ENCODE peak calls at places on chromosomes 13 and 19, in four cellular contexts. D is fibroblast of pulmonary artery, C is brain microvascular endothelial cell, O is fibroblast of lung. B is an unnamed sample.
A peak's percentile ranks its signal among the peaks of the same experiment; 100 is the strongest.

GRCh38 chr13:101127741-101128353 is 288.5 kb downstream of the NALCN start:
- DNase-seq in D (peak; percentile 67), C (peak; percentile 48), O (peak; percentile 62), B (peak; percentile 61)

GRCh38 chr19:2207991-2208860 is 27.9 kb downstream of the PLEKHJ1 start:
- DNase-seq in D (peak; percentile 61), C (peak; percentile 78), O (peak; percentile 61), B (peak; percentile 74)

GRCh38 chr13:114260818-114261217 is 20.6 kb upstream of the UPF3A start:
- DNase-seq in D (no peak), C (no peak), O (no peak), B (no peak)

GRCh38 chr19:52690395-52691214 is 44.2 kb downstream of the ZNF611 start:
- DNase-seq in D (peak; percentile 94), C (peak; percentile 92), O (peak; percentile 91), B (peak; percentile 93)

GRCh38 chr19:47056416-47056815 is 8.0 kb upstream of the TMEM160 start:
- DNase-seq in D (no peak), C (no peak), O (no peak), B (no peak)

GRCh38 chr19:20397292-20397691 is 168.3 kb downstream of the ZNF737 start:
- DNase-seq in D (no peak), C (no peak), O (peak; percentile 3), B (no peak)

GRCh38 chr13:104015646-104016396 is 949.6 kb upstream of the SLC10A2 start:
- DNase-seq in D (peak; percentile 94), C (peak; percentile 94), O (peak; percentile 88), B (peak; percentile 8)

GRCh38 chr19:41541990-41542584 is 33.9 kb upstream of the CEACAM21 start:
- DNase-seq in D (peak; percentile 49), C (peak; percentile 24), O (peak; percentile 21), B (peak; percentile 34)

GRCh38 chr19:31316201-31316951 is 32.9 kb downstream of the TSHZ3 start:
- DNase-seq in D (peak; percentile 72), C (no peak), O (peak; percentile 82), B (peak; percentile 86)

GRCh38 chr19:15926484-15926883 is 7.8 kb downstream of the CYP4F11 start:
- DNase-seq in D (no peak), C (no peak), O (no peak), B (no peak)

GRCh38 chr13:105783261-105783660 is 752.2 kb downstream of the EFNB2 start:
- DNase-seq in D (no peak), C (no peak), O (no peak), B (no peak)

GRCh38 chr19:35555301-35556005 is 8.0 kb downstream of the ATP4A start:
- DNase-seq in D (peak; percentile 36), C (no peak), O (peak; percentile 24), B (peak; percentile 52)

GRCh38 chr19:35392742-35393350 is 22.0 kb downstream of the GPR42 start:
- DNase-seq in D (no peak), C (no peak), O (no peak), B (no peak)

GRCh38 chr13:90510319-90510718 is 837.2 kb upstream of the MIR17HG start:
- DNase-seq in D (no peak), C (no peak), O (no peak), B (no peak)

GRCh38 chr13:49022472-49023144 is 46.9 kb downstream of the FNDC3A start:
- DNase-seq in D (no peak), C (no peak), O (peak; percentile 42), B (peak; percentile 57)

GRCh38 chr13:48626726-48627451 is 26.8 kb upstream of the CYSLTR2 start:
- DNase-seq in D (peak; percentile 61), C (peak; percentile 26), O (no peak), B (no peak)

GRCh38 chr13:78586706-78587105 is 16.6 kb downstream of the POU4F1 start:
- DNase-seq in D (no peak), C (no peak), O (peak; percentile 8), B (no peak)

GRCh38 chr19:58477130-58477529 is 978 bp downstream of the ZNF446 start:
- DNase-seq in D (no peak), C (no peak), O (no peak), B (no peak)
- H3K4me3 ChIP-seq in D (peak overlapping the region; percentile 70), C (no peak overlapping the region), O (no peak overlapping the region), B (no peak overlapping the region)

DNA sequence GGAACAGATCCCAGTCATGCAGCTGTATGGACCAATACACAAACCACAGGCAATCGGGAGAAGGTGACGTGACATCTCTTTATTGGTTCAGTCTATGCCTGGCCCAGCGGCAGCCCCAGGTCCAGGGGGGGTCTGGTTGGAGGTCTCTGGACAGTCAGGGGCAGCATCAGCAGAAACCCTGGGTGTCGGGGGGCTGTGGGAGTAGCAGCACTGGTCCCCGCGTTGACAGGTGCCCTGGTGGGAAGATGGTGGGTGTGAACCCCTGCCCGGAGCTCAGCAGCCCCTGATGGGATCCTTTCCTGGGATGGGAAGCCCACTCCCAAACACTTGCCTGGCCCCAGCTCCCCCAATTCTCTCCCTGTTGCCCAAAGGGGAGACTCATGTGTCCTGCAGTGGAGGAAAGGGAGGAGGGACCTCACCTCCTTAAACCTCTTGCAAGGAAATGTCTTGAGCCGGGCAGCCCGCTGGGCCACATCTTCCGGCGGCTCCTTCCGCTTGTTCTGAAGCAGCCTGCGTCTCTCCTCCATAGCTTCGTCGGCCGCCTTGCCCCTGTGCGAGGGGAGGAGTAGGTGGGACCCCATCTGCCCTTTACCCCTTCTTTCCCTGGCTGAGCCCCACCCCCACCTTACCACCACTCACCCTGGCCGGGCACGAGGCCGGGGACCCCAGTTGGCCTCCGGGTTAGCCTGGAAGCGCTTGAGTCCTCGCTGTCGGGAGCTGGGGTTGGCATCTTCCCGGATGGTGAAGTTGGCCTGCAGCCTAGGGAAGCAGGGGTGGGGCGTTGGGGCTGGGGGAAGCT is 2.4 kb upstream of the LYL1 start:
- DNase-seq in D (no peak), C (no peak), O (no peak), B (no peak)
- TF ChIP-seq CTCF in D (no peak), C (no peak), O (no peak), B (no peak)

DNA sequence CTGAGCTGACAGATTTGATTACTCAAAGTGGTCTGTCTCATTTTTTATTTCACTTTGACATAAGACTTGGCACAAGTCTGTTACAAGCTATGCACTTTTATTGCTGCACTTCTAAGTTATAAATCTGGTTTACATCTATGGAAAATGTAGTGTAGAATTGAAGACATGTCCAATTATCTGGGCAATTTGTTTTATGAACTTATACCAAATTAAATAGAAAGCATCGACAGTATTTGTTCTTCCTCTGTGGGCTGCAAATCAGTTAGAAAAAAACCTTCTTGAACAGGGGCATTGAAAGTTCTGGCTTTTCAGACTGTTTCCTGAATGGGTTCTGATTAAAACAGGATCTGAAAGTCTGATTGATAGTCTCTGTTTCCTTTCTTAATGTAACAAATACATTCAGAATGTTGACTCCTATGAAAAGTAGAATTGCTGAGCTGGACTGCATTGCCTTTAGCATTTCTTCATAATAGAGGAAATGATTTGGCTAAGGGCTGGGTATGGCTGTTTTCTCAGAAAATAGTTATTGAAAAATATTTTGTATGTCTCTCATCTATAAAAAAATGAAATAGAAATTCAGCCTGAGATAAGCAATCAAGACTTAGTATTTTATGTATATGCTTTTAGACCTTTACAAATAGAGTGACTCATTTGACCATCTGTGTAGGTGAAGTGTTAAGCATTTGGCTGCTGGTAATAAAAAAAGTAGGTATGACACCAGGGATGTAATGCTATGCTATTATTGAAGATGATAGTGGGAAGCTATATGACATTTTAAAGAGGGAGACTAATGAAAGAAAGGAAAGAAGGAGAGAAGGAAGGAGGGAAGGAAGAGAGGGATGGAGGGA is 210.9 kb upstream of the SPRY2 start:
- DNase-seq in D (no peak), C (no peak), O (peak; percentile 60), B (peak; percentile 65)
- H3K4me3 ChIP-seq in D (no peak overlapping the region), C (no peak overlapping the region), O (no peak overlapping the region), B (no peak overlapping the region)

GRCh38 chr19:43595605-43595998 is 332 bp downstream of the IRGQ start:
- DNase-seq in D (no peak), C (no peak), O (no peak), B (no peak)

GRCh38 chr19:43594081-43594697 is 1.7 kb downstream of the IRGQ start:
- DNase-seq in D (no peak), C (no peak), O (no peak), B (no peak)

GRCh38 chr19:43596842-43597461 is 557 bp downstream of the ZNF576 start:
- DNase-seq in D (no peak), C (no peak), O (no peak), B (no peak)

GRCh38 chr19:43595999-43596841 is at the start of the genes IRGQ and ZNF576:
- DNase-seq in D (peak; percentile 100), C (peak; percentile 99), O (peak; percentile 99), B (peak; percentile 99)

GRCh38 chr19:43594710-43595604 is 977 bp downstream of the IRGQ start:
- DNase-seq in D (peak; percentile 76), C (peak; percentile 45), O (peak; percentile 60), B (peak; percentile 65)
- TF ChIP-seq CTCF in D (peak; percentile 86), C (peak; percentile 99), O (peak; percentile 85), B (peak; percentile 71)

GRCh38 chr19:11383706-11384048 is 437 bp downstream of the EPOR start:
- DNase-seq in D (no peak), C (no peak), O (no peak), B (no peak)
- H3K4me3 ChIP-seq in D (peak overlapping the region; percentile 65), C (peak overlapping the region; percentile 45), O (peak overlapping the region; percentile 31), B (no peak overlapping the region)

GRCh38 chr13:44051405-44051804 is 171.7 kb downstream of the LACC1 start:
- DNase-seq in D (no peak), C (no peak), O (no peak), B (no peak)

GRCh38 chr13:44048326-44048725 is 168.6 kb downstream of the LACC1 start:
- DNase-seq in D (peak; percentile 24), C (no peak), O (peak; percentile 25), B (no peak)

GRCh38 chr13:44051923-44052322 is 172.2 kb downstream of the LACC1 start:
- DNase-seq in D (peak; percentile 14), C (peak; percentile 78), O (peak; percentile 68), B (no peak)

GRCh38 chr13:44049546-44049945 is 169.8 kb downstream of the LACC1 start:
- DNase-seq in D (no peak), C (no peak), O (no peak), B (no peak)

DNA sequence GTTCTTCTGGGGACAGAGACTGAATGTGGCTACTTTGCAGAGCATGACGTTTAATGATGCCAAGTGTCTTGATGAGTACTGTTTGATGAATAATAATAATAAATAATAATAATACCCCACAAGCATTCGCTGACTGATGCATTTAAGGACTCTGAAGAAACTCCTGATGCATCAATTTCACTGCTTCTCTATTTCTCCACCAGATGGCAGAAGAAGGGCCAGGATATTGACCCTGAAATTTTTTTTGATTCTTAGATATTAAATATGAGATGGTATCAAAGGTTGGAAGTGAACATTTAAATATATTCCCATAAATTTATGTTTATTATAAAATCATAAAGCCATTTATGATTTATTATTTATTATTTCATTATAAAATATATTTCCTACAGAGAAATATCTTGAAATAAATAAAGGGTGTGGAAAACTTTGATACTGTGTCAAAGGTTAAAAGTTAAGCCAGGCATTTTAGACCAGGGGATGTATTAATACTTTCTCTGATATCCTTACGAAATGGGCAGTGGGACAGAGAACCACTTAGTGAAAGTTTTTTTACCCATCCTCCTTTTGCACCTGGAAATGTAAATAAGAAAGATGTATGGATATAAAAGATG is 170.9 kb downstream of the LACC1 start:
- DNase-seq in D (peak; percentile 63), C (peak; percentile 42), O (peak; percentile 66), B (peak; percentile 58)
- TF ChIP-seq CTCF in D (peak; percentile 81), C (peak; percentile 71), O (peak; percentile 77), B (peak; percentile 84)

B was measured in fibroblast of mammary gland.